ENCODE peak calls at places on chromosomes 2 and 18, in seven cellular contexts. One of them, this sample, is unnamed.

GRCh38 chr2:109193807-109194702 is 65.0 kb downstream of the SH3RF3 start:
- DNase-seq in transverse colon: no peak
- DNase-seq in body of pancreas: no peak
- DNase-seq in stomach: no peak
- DNase-seq in ovary: no peak
- DNase-seq in HCT116: no peak
- DNase-seq in IMR-90: no peak
- DNase-seq in this sample: no peak

GRCh38 chr2:195563857-195564512 is 93.0 kb upstream of the SLC39A10 start:
- DNase-seq in transverse colon: no peak
- DNase-seq in body of pancreas: no peak
- DNase-seq in stomach: no peak
- DNase-seq in ovary: no peak
- DNase-seq in HCT116: no peak
- DNase-seq in IMR-90: peak; percentile 90
- DNase-seq in this sample: no peak

GRCh38 chr2:50125230-50125629 is 906.7 kb downstream of the NRXN1 start:
- DNase-seq in transverse colon: no peak
- DNase-seq in body of pancreas: no peak
- DNase-seq in stomach: no peak
- DNase-seq in ovary: no peak
- DNase-seq in HCT116: no peak
- DNase-seq in IMR-90: no peak
- DNase-seq in this sample: no peak

GRCh38 chr2:191215666-191216065 is 29.5 kb upstream of the MYO1B start:
- DNase-seq in transverse colon: no peak
- DNase-seq in body of pancreas: no peak
- DNase-seq in stomach: no peak
- DNase-seq in ovary: no peak
- DNase-seq in HCT116: no peak
- DNase-seq in IMR-90: no peak
- DNase-seq in this sample: no peak

GRCh38 chr2:234422242-234422641 is 74.6 kb downstream of the ARL4C start:
- DNase-seq in transverse colon: peak; percentile 31
- DNase-seq in body of pancreas: no peak
- DNase-seq in stomach: no peak
- DNase-seq in ovary: no peak
- DNase-seq in HCT116: peak; percentile 82
- DNase-seq in IMR-90: peak; percentile 95
- DNase-seq in this sample: no peak

GRCh38 chr2:215590353-215590752 is 154.5 kb upstream of the FN1 start:
- DNase-seq in transverse colon: no peak
- DNase-seq in body of pancreas: no peak
- DNase-seq in stomach: no peak
- DNase-seq in ovary: no peak
- DNase-seq in HCT116: no peak
- DNase-seq in IMR-90: peak; percentile 55
- DNase-seq in this sample: no peak

GRCh38 chr2:226189061-226189460 is 610.6 kb downstream of the IRS1 start:
- DNase-seq in transverse colon: no peak
- DNase-seq in body of pancreas: no peak
- DNase-seq in stomach: no peak
- DNase-seq in ovary: no peak
- DNase-seq in HCT116: no peak
- DNase-seq in IMR-90: no peak
- DNase-seq in this sample: no peak

GRCh38 chr2:237524631-237525030 is 37.6 kb downstream of the MLPH start:
- DNase-seq in transverse colon: no peak
- DNase-seq in body of pancreas: peak; percentile 68
- DNase-seq in stomach: peak; percentile 43
- DNase-seq in ovary: no peak
- DNase-seq in HCT116: no peak
- DNase-seq in IMR-90: no peak
- DNase-seq in this sample: no peak

GRCh38 chr2:201932511-201932910 is 101.1 kb upstream of the FZD7 start:
- DNase-seq in transverse colon: no peak
- DNase-seq in body of pancreas: no peak
- DNase-seq in stomach: no peak
- DNase-seq in ovary: no peak
- DNase-seq in HCT116: no peak
- DNase-seq in IMR-90: no peak
- DNase-seq in this sample: no peak

GRCh38 chr2:201220102-201220570 is 37.2 kb downstream of the CASP10 start:
- DNase-seq in transverse colon: peak; percentile 51
- DNase-seq in body of pancreas: peak; percentile 33
- DNase-seq in stomach: peak; percentile 45
- DNase-seq in ovary: no peak
- DNase-seq in HCT116: no peak
- DNase-seq in IMR-90: no peak
- DNase-seq in this sample: no peak

GRCh38 chr2:159801925-159802324 is 3.9 kb upstream of the CD302 start:
- DNase-seq in transverse colon: no peak
- DNase-seq in body of pancreas: no peak
- DNase-seq in stomach: no peak
- DNase-seq in ovary: no peak
- DNase-seq in HCT116: no peak
- DNase-seq in IMR-90: no peak
- DNase-seq in this sample: no peak

GRCh38 chr2:33904801-33905200 is 305.7 kb upstream of the FAM98A start:
- DNase-seq in transverse colon: no peak
- DNase-seq in body of pancreas: no peak
- DNase-seq in stomach: no peak
- DNase-seq in ovary: no peak
- DNase-seq in HCT116: no peak
- DNase-seq in IMR-90: no peak
- DNase-seq in this sample: no peak

GRCh38 chr18:48719988-48720654 is 181.3 kb downstream of the CTIF start:
- DNase-seq in transverse colon: no peak
- DNase-seq in body of pancreas: no peak
- DNase-seq in stomach: no peak
- DNase-seq in ovary: no peak
- DNase-seq in HCT116: no peak
- DNase-seq in IMR-90: peak; percentile 74
- DNase-seq in this sample: peak; percentile 20
- TF ChIP-seq CTCF in transverse colon: no peak
- TF ChIP-seq CTCF in body of pancreas: no peak
- TF ChIP-seq CTCF in stomach: no peak
- TF ChIP-seq CTCF in ovary: no peak
- TF ChIP-seq CTCF in HCT116: no peak
- TF ChIP-seq CTCF in IMR-90: no peak
- TF ChIP-seq CTCF in this sample: no peak

DNA sequence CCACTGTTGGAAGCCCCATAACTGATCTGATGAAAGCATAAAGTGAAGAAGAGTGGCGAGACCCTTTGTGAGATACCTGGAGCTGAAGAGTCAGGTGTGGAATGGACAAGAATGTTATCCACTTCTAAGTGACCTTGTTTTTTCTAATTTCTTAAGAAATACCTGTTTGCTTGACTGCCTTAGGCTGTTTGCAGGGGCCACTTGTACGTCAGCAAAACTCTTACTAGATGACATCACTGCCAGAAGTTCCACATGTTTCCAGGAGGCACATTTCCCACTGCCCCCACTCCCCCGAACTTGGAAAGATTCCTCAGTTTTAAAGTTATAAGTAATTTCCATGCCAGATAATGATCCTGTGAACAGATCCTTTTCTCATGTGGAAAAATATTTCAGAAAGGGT is 8.0 kb downstream of the EPAS1 start:
- DNase-seq in transverse colon: no peak
- DNase-seq in body of pancreas: no peak
- DNase-seq in stomach: no peak
- DNase-seq in ovary: no peak
- DNase-seq in HCT116: no peak
- DNase-seq in IMR-90: no peak
- DNase-seq in this sample: no peak
- H3K4me1 ChIP-seq in transverse colon: peaks cover 69% of the 10 kb centered on the region
- H3K4me1 ChIP-seq in body of pancreas: peaks cover 100% of the 10 kb centered on the region
- H3K4me1 ChIP-seq in stomach: peaks cover 76% of the 10 kb centered on the region
- H3K4me1 ChIP-seq in ovary: peaks cover 3% of the 10 kb centered on the region
- H3K4me1 ChIP-seq in HCT116: peaks cover 59% of the 10 kb centered on the region
- H3K4me1 ChIP-seq in IMR-90: peaks cover 26% of the 10 kb centered on the region
- H3K4me1 ChIP-seq in this sample: peaks cover 42% of the 10 kb centered on the region

DNA sequence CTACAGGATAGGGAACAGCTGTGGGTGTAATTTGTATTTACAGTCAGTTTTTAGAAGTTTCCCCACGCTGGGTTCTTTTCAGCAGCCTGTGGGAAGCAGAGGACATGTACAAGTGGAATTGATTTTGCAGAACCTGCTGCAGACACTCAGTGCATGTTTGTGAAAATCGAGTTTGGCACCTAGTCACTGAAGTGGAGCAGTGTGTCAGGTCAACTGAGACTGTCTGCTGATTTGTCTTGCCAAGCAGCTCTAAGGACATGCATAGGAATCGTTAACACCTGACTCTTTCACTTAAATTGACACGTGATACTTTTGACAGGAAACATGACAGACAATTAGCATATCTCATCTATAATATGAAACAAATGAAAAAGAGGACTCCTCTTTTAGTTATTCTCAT is 416.6 kb downstream of the TMX3 start:
- DNase-seq in transverse colon: no peak
- DNase-seq in body of pancreas: no peak
- DNase-seq in stomach: no peak
- DNase-seq in ovary: no peak
- DNase-seq in HCT116: no peak
- DNase-seq in IMR-90: no peak
- DNase-seq in this sample: no peak
- TF ChIP-seq POLR2A in transverse colon: no peak
- TF ChIP-seq POLR2A in body of pancreas: no peak
- TF ChIP-seq POLR2A in stomach: no peak
- TF ChIP-seq POLR2A in ovary: no peak
- TF ChIP-seq POLR2A in HCT116: no peak
- TF ChIP-seq POLR2A in IMR-90: no peak
- TF ChIP-seq POLR2A in this sample: no peak

DNA sequence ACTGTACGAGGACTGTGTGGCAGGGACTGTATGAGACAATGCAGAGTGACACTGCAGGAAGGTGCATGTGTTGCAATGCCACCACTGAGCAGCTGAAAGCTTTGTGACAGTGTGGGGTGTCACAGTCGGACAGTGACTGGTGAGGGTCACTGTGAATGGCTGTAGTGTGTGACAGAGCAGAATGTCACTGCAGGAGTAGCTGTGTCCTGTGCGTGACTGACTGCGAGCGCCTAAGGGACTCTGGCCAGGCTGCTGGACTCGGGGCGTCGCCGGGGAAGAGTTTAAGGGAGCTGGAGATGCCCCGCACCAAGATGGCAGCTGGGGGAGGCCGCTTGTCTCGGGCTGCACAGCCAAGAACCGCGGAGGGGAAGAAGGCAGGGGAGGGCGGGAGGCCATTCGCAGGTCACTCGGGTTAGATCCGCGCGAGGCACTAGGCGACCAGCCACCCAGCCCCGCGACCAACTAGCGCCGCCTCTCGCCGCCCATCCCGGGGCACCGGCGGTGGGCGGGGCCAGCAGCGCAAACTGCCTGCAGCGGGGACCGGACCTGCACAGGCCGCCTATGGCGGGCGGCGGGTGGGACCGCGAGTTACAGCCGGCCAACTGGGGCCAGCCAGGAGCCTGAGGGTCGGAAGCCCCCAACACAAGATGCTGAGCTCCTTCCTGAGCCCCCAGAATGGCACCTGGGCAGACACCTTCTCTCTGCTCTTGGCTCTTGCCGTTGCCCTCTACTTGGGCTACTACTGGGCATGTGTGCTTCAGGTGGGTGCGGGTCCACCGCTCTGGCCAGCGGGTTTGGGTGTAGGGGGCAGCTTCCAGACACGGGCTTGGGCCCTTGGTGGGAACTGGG is at the start of gene ABHD1:
- DNase-seq in transverse colon: peak; percentile 77
- DNase-seq in body of pancreas: peak; percentile 70
- DNase-seq in stomach: peak; percentile 69
- DNase-seq in ovary: peak; percentile 58
- DNase-seq in HCT116: no peak
- DNase-seq in IMR-90: no peak
- DNase-seq in this sample: peak; percentile 57
- TF ChIP-seq CTCF in transverse colon: no peak
- TF ChIP-seq CTCF in body of pancreas: no peak
- TF ChIP-seq CTCF in stomach: no peak
- TF ChIP-seq CTCF in ovary: no peak
- TF ChIP-seq CTCF in HCT116: no peak
- TF ChIP-seq CTCF in IMR-90: no peak
- TF ChIP-seq CTCF in this sample: no peak

GRCh38 chr18:3454365-3455089 is 4.6 kb downstream of the TGIF1 start:
- DNase-seq in transverse colon: peak; percentile 39
- DNase-seq in body of pancreas: peak; percentile 40
- DNase-seq in stomach: no peak
- DNase-seq in ovary: peak; percentile 23
- DNase-seq in HCT116: no peak
- DNase-seq in IMR-90: peak; percentile 72
- DNase-seq in this sample: peak; percentile 30
- H3K4me1 ChIP-seq in transverse colon: peaks cover 43% of the 10 kb centered on the region
- H3K4me1 ChIP-seq in body of pancreas: peaks cover 64% of the 10 kb centered on the region
- H3K4me1 ChIP-seq in stomach: peaks cover 68% of the 10 kb centered on the region
- H3K4me1 ChIP-seq in ovary: peaks cover 3% of the 10 kb centered on the region
- H3K4me1 ChIP-seq in HCT116: peaks cover 72% of the 10 kb centered on the region
- H3K4me1 ChIP-seq in IMR-90: peaks cover 16% of the 10 kb centered on the region
- H3K4me1 ChIP-seq in this sample: peaks cover 34% of the 10 kb centered on the region

DNA sequence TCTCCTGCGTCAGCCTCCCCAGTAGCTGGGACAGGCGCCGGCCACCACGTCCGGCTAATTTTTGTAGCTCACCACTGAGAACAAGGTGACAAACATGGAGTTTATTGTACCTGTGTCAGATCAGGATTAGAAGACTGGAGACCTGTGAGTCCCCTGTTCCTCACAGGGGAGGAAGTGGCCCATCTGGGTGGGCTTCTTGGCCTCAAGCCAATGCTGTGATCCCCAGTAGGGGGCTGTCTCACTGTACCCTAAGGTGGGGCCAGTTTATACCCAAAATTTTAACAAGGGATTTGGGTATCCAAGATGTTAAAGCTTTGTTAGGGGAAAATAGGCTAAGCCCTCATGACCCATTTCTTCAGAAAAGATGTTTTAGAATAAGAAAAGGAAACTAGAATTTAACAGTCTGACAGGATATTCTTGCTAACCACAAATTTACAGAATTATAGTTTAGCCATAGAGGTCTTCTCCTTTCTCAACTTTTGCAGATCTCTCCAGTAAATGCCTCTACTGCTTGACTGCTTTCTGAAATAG is 16.3 kb downstream of the PCBP1 start:
- DNase-seq in transverse colon: no peak
- DNase-seq in body of pancreas: no peak
- DNase-seq in stomach: no peak
- DNase-seq in ovary: no peak
- DNase-seq in HCT116: no peak
- DNase-seq in IMR-90: no peak
- DNase-seq in this sample: no peak
- TF ChIP-seq POLR2A in transverse colon: no peak
- TF ChIP-seq POLR2A in body of pancreas: no peak
- TF ChIP-seq POLR2A in stomach: no peak
- TF ChIP-seq POLR2A in ovary: no peak
- TF ChIP-seq POLR2A in HCT116: no peak
- TF ChIP-seq POLR2A in IMR-90: no peak
- TF ChIP-seq POLR2A in this sample: no peak

This sample was measured in gastrocnemius medialis.